ENCODE peak calls at places on chromosomes 5 and 9, in eight cellular contexts. D, B, U, S, Z, J, V and T are unnamed samples. For H4K20me1, the result is how much of the 10 kb centered on the place peaks cover.

GRCh38 chr9:120730661-120731514 is 16.6 kb upstream of the MEGF9 start:
- DNase-seq in D (peak), V (peak), B (no peak), J (peak), U (no peak), S (no peak), Z (peak), T (peak)

GRCh38 chr5:179303801-179304200 is 41.5 kb downstream of the ADAMTS2 start:
- DNase-seq in B (no peak), V (no peak), D (no peak), Z (no peak), J (no peak), U (no peak), S (no peak), T (no peak)

GRCh38 chr9:34572092-34572491 is 17.4 kb downstream of the CNTFR start:
- DNase-seq in Z (no peak), S (no peak), D (no peak), U (no peak), J (no peak), V (no peak), B (no peak), T (no peak)

GRCh38 chr9:6525326-6526040 is 112.5 kb downstream of the UHRF2 start:
- DNase-seq in U (no peak), J (no peak), S (no peak), D (no peak), B (no peak), Z (peak), V (no peak), T (no peak)

GRCh38 chr5:80662108-80662507 is 7.3 kb upstream of the DHFR start:
- DNase-seq in U (no peak), V (peak), S (no peak), D (no peak), B (no peak), J (no peak), Z (no peak), T (peak)

GRCh38 chr9:108897324-108898096 is 35.4 kb downstream of the ACTL7A start:
- DNase-seq in S (no peak), J (no peak), B (no peak), U (no peak), V (no peak), D (no peak), Z (no peak), T (no peak)

GRCh38 chr5:174581483-174581882 is 142.9 kb upstream of the MSX2 start:
- DNase-seq in S (peak), J (peak), V (peak), B (no peak), U (no peak), Z (peak), D (peak), T (no peak)

GRCh38 chr9:134031071-134031470 is 5.8 kb downstream of the BRD3OS start:
- DNase-seq in S (no peak), V (no peak), D (no peak), U (no peak), Z (no peak), B (no peak), J (no peak), T (no peak)

GRCh38 chr9:14238518-14238917 is 75.4 kb downstream of the NFIB start:
- DNase-seq in B (no peak), D (peak), S (no peak), J (peak), U (no peak), Z (peak), V (peak), T (peak)

GRCh38 chr9:70406446-70406862 is 8.0 kb downstream of the KLF9 start:
- DNase-seq in Z (peak), D (peak), V (no peak), B (no peak), J (peak), U (no peak), S (no peak), T (no peak)

GRCh38 chr9:133725886-133726285 is 12.3 kb downstream of the SARDH start:
- DNase-seq in Z (no peak), J (no peak), V (no peak), B (no peak), S (no peak), D (no peak), U (no peak), T (no peak)

GRCh38 chr9:91395553-91396470 is 27.8 kb downstream of the NFIL3 start:
- DNase-seq in J (peak), D (no peak), U (no peak), S (no peak), V (peak), B (no peak), Z (peak), T (peak)

GRCh38 chr9:3464033-3464638 is 61.7 kb downstream of the RFX3 start:
- DNase-seq in D (no peak), V (peak), J (peak), S (no peak), B (no peak), U (no peak), Z (peak), T (no peak)

GRCh38 chr9:129671065-129671464 is 5.6 kb downstream of the PRRX2 start:
- DNase-seq in Z (peak), U (no peak), J (no peak), V (no peak), B (no peak), D (no peak), S (no peak), T (no peak)

GRCh38 chr5:97172227-97172626 is 10.8 kb downstream of the RIOK2 start:
- DNase-seq in B (no peak), J (no peak), Z (peak), V (no peak), U (no peak), S (no peak), D (no peak), T (no peak)

GRCh38 chr5:41735213-41735612 is 135.0 kb downstream of the OXCT1 start:
- DNase-seq in B (no peak), U (no peak), J (no peak), D (no peak), S (no peak), V (no peak), Z (no peak), T (no peak)

GRCh38 chr9:86695904-86696424 is 251.3 kb downstream of the GAS1 start:
- DNase-seq in U (no peak), Z (peak), J (peak), S (no peak), D (no peak), V (no peak), B (no peak), T (peak)

GRCh38 chr9:116868212-116868611 is 181.1 kb downstream of the TRIM32 start:
- DNase-seq in B (no peak), U (no peak), Z (no peak), J (no peak), S (no peak), D (no peak), V (no peak), T (no peak)

GRCh38 chr9:129280236-129281231 is 102.5 kb upstream of the IER5L start:
- DNase-seq in D (no peak), Z (no peak), U (no peak), V (no peak), S (no peak), B (no peak), J (no peak), T (no peak)

GRCh38 chr9:71819115-71819739 is 50.9 kb upstream of the CEMIP2 start:
- DNase-seq in S (peak), D (peak), V (peak), B (peak), Z (peak), J (peak), U (peak), T (peak)

DNA sequence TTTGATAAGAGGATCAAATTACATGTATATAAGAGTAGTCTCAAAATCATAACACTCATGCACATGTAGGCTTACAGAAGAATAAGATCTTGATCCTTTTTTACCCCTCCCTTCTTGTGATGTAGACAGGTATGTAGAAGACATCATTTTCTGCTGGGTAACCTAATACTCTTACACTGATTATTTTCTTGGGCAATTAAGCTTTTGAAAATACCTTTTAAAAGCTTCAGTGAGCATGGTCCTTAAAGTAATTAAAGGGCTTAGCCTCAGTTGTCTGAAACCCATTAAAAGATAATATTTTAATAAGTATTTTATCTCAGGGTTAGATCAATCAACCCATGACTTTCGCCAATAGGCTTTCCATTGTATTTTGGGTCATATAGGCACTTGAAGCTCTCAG is 50.6 kb downstream of the ALDH1A1 start:
- DNase-seq in U (no peak), S (no peak), B (no peak), D (no peak), V (no peak), Z (no peak), J (no peak), T (no peak)
- TF ChIP-seq EZH2 in U (no peak), S (no peak), B (no peak), D (no peak), V (no peak), Z (no peak), J (no peak), T (no peak)

GRCh38 chr9:36878986-36879982 is 154.8 kb downstream of the PAX5 start:
- DNase-seq in S (no peak), J (no peak), D (no peak), U (no peak), V (no peak), B (no peak), Z (no peak), T (no peak)

GRCh38 chr9:36876056-36876455 is 158.0 kb downstream of the PAX5 start:
- DNase-seq in J (no peak), V (no peak), U (no peak), B (no peak), D (no peak), Z (no peak), S (no peak), T (no peak)

GRCh38 chr9:36874921-36875320 is 159.1 kb downstream of the PAX5 start:
- DNase-seq in S (no peak), D (no peak), B (no peak), Z (peak), J (no peak), V (peak), U (no peak), T (no peak)

GRCh38 chr9:36878161-36878560 is 155.9 kb downstream of the PAX5 start:
- DNase-seq in B (no peak), Z (no peak), V (no peak), J (no peak), D (no peak), S (no peak), U (no peak), T (no peak)

GRCh38 chr9:36877239-36877638 is 156.8 kb downstream of the PAX5 start:
- DNase-seq in B (no peak), U (no peak), V (no peak), Z (no peak), S (no peak), D (no peak), J (no peak), T (no peak)
- H4K20me1 ChIP-seq in B (under half), U (under half), V (under half), Z (under half), S (under half), D (under half), J (under half), T (under half)

DNA sequence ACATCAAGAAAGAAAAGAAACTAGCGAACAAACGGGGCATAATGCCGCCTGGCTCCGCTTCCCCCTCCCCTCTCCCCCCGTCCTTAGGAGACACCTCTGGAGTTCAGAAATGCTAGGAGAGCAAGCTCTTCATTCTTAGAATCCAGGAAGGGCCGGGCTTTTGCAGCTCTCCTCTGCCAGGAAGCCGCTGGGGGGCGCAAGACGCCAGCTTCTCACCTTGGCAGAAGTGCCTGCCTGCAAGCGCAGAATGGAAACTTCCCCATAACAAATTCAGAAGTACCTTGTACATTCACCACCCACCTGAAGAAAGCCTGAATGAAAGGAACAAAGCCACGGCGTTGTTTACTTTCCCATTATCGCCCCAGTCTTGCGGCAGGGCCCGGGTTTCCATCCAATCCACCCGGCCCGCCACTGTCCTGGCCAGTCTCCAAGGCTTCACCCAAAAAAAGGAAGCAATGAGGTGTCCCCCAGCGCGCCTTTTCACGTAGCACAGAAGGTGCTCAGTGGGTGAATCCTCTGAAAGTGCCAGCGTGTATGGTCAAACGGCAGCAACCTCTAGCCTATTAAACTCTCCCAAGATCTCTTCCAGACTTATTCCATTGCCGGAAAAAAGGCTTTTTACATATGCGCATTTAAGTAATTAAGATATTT is 1.7 kb upstream of the GADD45G start:
- DNase-seq in B (peak), D (peak), U (peak), S (peak), V (peak), J (peak), Z (peak), T (peak)
- TF ChIP-seq EZH2 in B (no peak), D (no peak), U (no peak), S (no peak), V (no peak), J (peak), Z (no peak), T (peak)

GRCh38 chr9:136430591-136431234 is 8.9 kb downstream of the INPP5E start:
- DNase-seq in D (no peak), S (no peak), U (no peak), J (no peak), V (no peak), B (no peak), Z (no peak), T (no peak)
- H4K20me1 ChIP-seq in D (under half), S (under half), U (under half), J (under half), V (under half), B (under half), Z (under half), T (under half)

GRCh38 chr9:127033059-127033458 is 89.4 kb downstream of the ANGPTL2 start:
- DNase-seq in V (no peak), Z (no peak), J (no peak), S (no peak), B (no peak), U (no peak), D (no peak), T (no peak)
- TF ChIP-seq EZH2 in V (no peak), Z (no peak), J (no peak), S (no peak), B (no peak), U (no peak), D (no peak), T (no peak)

GRCh38 chr5:131792900-131793299 is 3.9 kb downstream of the FNIP1 start:
- DNase-seq in J (no peak), V (no peak), S (no peak), Z (peak), U (no peak), B (no peak), D (no peak), T (no peak)
- H4K20me1 ChIP-seq in J (under half), V (under half), S (under half), Z (under half), U (under half), B (under half), D (under half), T (half or more)

GRCh38 chr5:133050500-133050899 is 1.3 kb upstream of the HSPA4 start:
- DNase-seq in B (no peak), Z (no peak), D (peak), V (no peak), J (no peak), S (no peak), U (no peak), T (no peak)

GRCh38 chr5:133052317-133053175 is 733 bp downstream of the HSPA4 start:
- DNase-seq in V (peak), B (peak), D (peak), J (peak), U (no peak), S (peak), Z (peak), T (peak)

GRCh38 chr5:133051117-133051546 is 681 bp upstream of the HSPA4 start:
- DNase-seq in Z (peak), D (no peak), U (no peak), B (no peak), J (no peak), S (no peak), V (no peak), T (no peak)

GRCh38 chr5:133053463-133053862 is 1.6 kb downstream of the HSPA4 start:
- DNase-seq in V (no peak), U (no peak), Z (no peak), D (no peak), J (no peak), B (no peak), S (no peak), T (no peak)

GRCh38 chr5:133051547-133052316 is at the start of gene HSPA4:
- DNase-seq in U (peak), D (peak), Z (peak), B (peak), J (peak), S (peak), V (peak), T (peak)
- TF ChIP-seq EZH2 in U (no peak), D (no peak), Z (no peak), B (no peak), J (no peak), S (no peak), V (no peak), T (no peak)

DNA sequence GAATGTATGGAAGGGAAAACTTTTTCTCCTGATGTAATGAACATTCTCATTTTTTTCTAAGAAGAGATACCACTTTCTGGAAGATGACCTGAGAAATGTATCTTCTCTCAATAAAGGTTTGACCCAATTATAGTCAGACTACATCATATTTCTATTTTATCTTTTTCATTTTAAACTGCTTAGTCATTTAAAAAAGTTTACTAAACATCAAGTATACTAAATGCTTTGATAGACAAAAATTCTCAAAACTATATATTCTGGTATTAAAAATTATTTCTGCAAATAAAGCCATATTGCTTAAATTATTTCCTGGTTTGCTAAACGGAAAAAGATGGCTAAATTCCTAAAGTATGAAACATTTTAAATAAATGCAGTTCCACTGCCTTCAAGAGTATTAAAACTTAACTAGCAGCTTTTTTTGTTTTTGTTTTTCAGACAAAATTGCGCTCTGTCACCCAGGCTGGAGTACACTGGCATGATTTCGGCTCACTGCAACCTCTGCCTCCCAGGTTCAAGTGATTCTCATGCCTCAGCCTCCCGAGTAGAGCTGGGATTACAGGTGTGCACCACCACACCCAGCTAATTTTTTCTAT is 37.1 kb downstream of the FBXW11 start:
- DNase-seq in D (no peak), S (no peak), V (no peak), U (no peak), Z (peak), J (no peak), B (no peak), T (no peak)
- H4K20me1 ChIP-seq in D (half or more), S (half or more), V (under half), U (under half), Z (under half), J (under half), B (under half), T (under half)

GRCh38 chr9:77013186-77013931 is 6.1 kb upstream of the FOXB2 start:
- DNase-seq in U (no peak), S (no peak), B (no peak), J (no peak), V (no peak), D (no peak), Z (no peak), T (no peak)
- TF ChIP-seq EZH2 in U (no peak), S (no peak), B (no peak), J (no peak), V (no peak), D (peak), Z (peak), T (no peak)

GRCh38 chr5:56854920-56855319 is 39.6 kb downstream of the MAP3K1 start:
- DNase-seq in Z (no peak), B (no peak), V (no peak), D (no peak), J (no peak), S (no peak), U (no peak), T (no peak)

GRCh38 chr5:56853710-56854109 is 38.4 kb downstream of the MAP3K1 start:
- DNase-seq in S (no peak), D (no peak), B (no peak), U (no peak), J (no peak), V (no peak), Z (no peak), T (no peak)

GRCh38 chr5:56858777-56859442 is 43.6 kb downstream of the MAP3K1 start:
- DNase-seq in D (no peak), U (no peak), V (no peak), J (no peak), B (no peak), S (no peak), Z (no peak), T (no peak)

GRCh38 chr5:56852228-56853000 is 37.1 kb downstream of the MAP3K1 start:
- DNase-seq in J (peak), S (no peak), D (no peak), Z (no peak), U (no peak), V (no peak), B (no peak), T (no peak)

GRCh38 chr5:56856779-56857178 is 41.4 kb downstream of the MAP3K1 start:
- DNase-seq in Z (no peak), D (no peak), B (no peak), S (no peak), V (no peak), U (no peak), J (no peak), T (no peak)
- H4K20me1 ChIP-seq in Z (under half), D (under half), B (under half), S (under half), V (under half), U (under half), J (under half), T (under half)